ENCODE peak calls at places on chromosomes 13 and 19, in four cellular contexts. One of them, this sample, is unnamed.

GRCh38 chr13:82647540-82647939 is 1234.7 kb downstream of the SLITRK1 start:
- DNase-seq in GM12878: no peak
- DNase-seq in K562: no peak
- DNase-seq in HepG2: no peak
- DNase-seq in this sample: no peak

GRCh38 chr19:49515767-49516166 is 3.3 kb downstream of the FCGRT start:
- DNase-seq in GM12878: no peak
- DNase-seq in K562: no peak
- DNase-seq in HepG2: no peak
- DNase-seq in this sample: peak

GRCh38 chr13:113765241-113765910 is 6.3 kb downstream of the TMEM255B start:
- DNase-seq in GM12878: no peak
- DNase-seq in K562: peak
- DNase-seq in HepG2: no peak
- DNase-seq in this sample: no peak

GRCh38 chr19:49887653-49888477 is 8.8 kb downstream of the IL4I1 start:
- DNase-seq in GM12878: no peak
- DNase-seq in K562: no peak
- DNase-seq in HepG2: no peak
- DNase-seq in this sample: no peak

GRCh38 chr13:29383476-29383875 is 212.0 kb downstream of the SLC7A1 start:
- DNase-seq in GM12878: no peak
- DNase-seq in K562: no peak
- DNase-seq in HepG2: no peak
- DNase-seq in this sample: no peak

GRCh38 chr13:38636756-38637155 is 50.1 kb upstream of the FREM2 start:
- DNase-seq in GM12878: no peak
- DNase-seq in K562: no peak
- DNase-seq in HepG2: no peak
- DNase-seq in this sample: no peak

GRCh38 chr19:49712397-49712859 is 21.5 kb downstream of the CPT1C start:
- DNase-seq in GM12878: no peak
- DNase-seq in K562: peak
- DNase-seq in HepG2: peak
- DNase-seq in this sample: no peak

GRCh38 chr19:4302238-4302630 is at the start of gene TMIGD2:
- DNase-seq in GM12878: no peak
- DNase-seq in K562: no peak
- DNase-seq in HepG2: no peak
- DNase-seq in this sample: no peak

GRCh38 chr19:40265055-40265762 is 19.9 kb downstream of the AKT2 start:
- DNase-seq in GM12878: no peak
- DNase-seq in K562: no peak
- DNase-seq in HepG2: no peak
- DNase-seq in this sample: no peak
- TF ChIP-seq MYC in GM12878: no peak
- TF ChIP-seq MYC in K562: no peak
- TF ChIP-seq MYC in HepG2: no peak
- TF ChIP-seq MYC in this sample: no peak

DNA sequence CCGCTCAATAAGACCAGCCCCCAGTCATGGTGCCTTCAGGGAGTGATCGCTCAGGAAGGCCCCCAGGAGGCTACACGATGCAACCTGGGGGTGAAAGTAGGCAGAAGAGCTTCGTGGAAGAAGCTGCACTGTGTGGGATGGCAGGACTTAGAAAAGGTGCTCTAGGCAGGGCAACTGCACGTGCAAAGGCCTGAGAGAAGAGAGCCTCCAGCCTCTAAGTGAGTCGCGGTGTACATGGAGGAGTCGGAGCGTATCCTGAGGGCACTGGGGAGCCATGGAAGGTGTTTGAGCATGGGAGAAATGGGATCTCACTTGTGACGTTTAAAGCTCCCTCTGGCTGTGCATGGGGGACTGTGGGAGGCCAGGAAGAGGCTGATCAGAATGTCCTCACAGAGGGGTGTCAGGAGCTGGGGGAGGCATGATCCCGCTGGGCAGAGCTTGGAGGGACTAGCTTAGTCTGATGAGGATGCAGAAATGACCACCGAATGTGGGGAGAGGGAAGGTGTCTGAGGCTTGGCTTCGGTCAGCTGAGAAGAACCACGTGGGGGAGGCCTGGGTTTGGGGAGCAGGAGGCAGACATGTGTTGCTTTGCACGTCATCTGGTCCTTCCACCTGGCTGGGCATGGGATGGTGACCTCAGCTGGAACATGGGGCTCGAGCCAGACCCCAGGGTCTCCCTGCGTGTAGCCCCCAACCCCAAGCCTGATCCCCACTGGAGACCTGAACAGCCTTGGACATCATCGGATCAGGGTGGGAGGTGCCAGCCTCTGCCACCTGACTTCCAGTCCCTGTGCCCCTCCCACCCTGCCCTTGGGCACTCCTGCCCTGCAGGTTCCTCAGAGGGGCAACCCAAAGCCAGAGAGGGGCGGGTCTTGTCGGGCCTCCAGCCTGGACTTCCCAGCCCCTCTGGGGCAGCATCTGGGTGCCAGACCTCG is 1.1 kb downstream of the APC2 start:
- DNase-seq in GM12878: no peak
- DNase-seq in K562: no peak
- DNase-seq in HepG2: no peak
- DNase-seq in this sample: no peak
- TF ChIP-seq EZH2 in GM12878: no peak
- TF ChIP-seq EZH2 in K562: no peak
- TF ChIP-seq EZH2 in HepG2: peak
- TF ChIP-seq EZH2 in this sample: peak

DNA sequence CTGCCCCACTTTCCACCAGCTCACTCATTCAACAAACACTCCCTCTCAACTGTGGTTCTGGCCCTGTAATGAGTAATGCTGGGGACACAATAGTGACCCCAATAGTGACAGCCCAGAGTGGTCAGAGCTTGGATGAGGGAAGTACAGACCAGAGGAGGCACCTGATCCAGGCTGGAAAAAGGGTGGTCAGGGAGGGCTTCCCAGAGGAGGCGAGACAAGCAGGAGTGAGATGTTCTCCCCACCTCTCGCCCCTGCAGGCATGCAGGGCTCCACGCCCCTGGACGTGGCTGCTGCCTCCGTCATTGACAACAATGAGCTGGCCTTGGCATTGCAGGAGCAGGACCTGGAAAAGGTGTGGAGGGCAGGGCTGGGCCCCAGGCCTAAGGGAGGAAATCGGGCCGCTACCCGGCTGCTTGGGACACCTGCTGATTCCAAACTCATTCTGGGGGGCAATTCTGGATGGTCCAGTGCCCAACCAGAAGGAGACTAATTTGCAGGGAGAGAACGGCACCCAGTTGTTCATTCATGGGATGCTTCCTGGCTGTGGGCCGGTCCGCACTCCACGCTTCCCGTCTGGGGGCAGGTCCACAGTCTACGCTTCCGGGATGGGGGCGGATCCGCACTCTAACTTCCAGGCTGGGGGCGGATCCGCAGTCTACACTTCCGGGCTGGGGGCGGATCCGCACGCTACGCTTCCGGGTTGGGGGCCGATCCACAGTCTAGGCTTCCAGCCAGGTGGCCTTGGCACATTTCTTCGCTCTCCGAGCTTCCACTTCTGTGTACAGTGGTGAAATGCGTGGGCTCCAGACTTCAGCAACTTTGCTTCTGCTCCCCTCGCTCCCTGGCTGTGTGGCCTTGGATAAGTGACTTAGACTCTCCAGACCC is 63.4 kb downstream of the RYR1 start:
- DNase-seq in GM12878: no peak
- DNase-seq in K562: no peak
- DNase-seq in HepG2: no peak
- DNase-seq in this sample: no peak
- TF ChIP-seq POLR2AphosphoS5 in GM12878: no peak
- TF ChIP-seq POLR2AphosphoS5 in K562: no peak
- TF ChIP-seq POLR2AphosphoS5 in HepG2: no peak
- TF ChIP-seq POLR2AphosphoS5 in this sample: no peak

DNA sequence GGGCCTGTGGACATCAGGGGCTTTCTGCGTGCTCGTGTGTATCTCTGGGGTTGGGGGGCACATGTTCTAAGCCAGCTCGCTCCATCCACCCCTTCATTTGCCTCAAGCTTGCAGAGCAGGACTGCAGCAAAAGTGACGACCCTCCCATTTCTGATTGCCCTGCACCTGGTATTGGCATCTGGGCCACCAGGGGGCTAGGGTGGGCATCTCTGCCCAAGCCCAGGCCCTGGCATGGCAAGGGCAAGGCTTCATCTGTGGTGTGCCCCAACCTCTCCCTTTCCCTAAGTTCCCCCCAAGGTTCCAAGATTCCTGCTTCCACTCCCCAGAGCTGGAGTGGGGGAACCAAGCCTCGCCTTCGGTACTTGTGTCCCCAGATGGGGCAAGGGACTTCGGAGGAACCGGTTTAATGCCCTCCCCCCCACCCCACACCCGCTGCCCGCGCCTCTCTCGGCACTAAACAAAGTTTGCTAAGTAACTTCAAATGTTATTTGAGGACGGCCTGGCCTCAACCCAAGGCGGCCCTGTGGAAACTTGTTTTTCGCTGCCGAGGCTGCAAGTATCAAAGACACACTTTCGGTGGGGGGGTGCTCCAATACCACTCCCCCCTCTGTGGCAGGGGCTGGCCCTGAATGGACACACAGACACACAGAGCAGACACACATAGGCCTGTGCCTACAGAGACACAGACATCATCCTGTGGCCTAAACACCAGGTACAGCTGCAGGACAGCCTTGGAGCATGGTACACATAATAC is 12.2 kb downstream of the NFIX start:
- DNase-seq in GM12878: no peak
- DNase-seq in K562: no peak
- DNase-seq in HepG2: no peak
- DNase-seq in this sample: no peak
- TF ChIP-seq MYC in GM12878: no peak
- TF ChIP-seq MYC in K562: no peak
- TF ChIP-seq MYC in HepG2: no peak
- TF ChIP-seq MYC in this sample: no peak

GRCh38 chr19:53285087-53285486 is 17.6 kb upstream of the VN1R4 start:
- DNase-seq in GM12878: no peak
- DNase-seq in K562: no peak
- DNase-seq in HepG2: no peak
- DNase-seq in this sample: no peak
- TF ChIP-seq EZH2 in GM12878: no peak
- TF ChIP-seq EZH2 in K562: no peak
- TF ChIP-seq EZH2 in HepG2: no peak
- TF ChIP-seq EZH2 in this sample: no peak

GRCh38 chr19:31905980-31906948 is 439.1 kb upstream of the ZNF507 start:
- DNase-seq in GM12878: no peak
- DNase-seq in K562: no peak
- DNase-seq in HepG2: no peak
- DNase-seq in this sample: no peak
- TF ChIP-seq POLR2AphosphoS5 in GM12878: no peak
- TF ChIP-seq POLR2AphosphoS5 in K562: no peak
- TF ChIP-seq POLR2AphosphoS5 in HepG2: no peak
- TF ChIP-seq POLR2AphosphoS5 in this sample: no peak

DNA sequence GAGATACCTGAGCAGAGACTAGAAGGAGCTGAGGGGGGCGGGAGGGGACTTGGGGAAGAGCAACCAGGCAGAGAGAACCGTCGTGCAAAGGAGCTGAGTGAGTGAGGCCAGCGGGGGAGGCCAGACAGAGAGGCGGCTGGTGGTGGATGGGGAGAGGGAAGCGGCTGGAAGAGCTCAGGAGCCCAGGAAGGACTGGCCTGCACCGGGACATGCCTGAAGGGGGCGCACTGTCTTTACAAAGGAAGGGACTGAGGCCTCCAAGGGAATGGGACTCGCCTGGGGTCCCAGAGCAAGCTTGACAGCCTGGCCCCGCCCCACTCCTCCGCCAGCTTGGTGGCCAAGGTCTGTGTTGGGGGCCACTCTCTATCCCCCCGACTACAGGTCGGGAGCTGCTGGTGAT is 14.9 kb downstream of the ONECUT3 start:
- DNase-seq in GM12878: no peak
- DNase-seq in K562: peak
- DNase-seq in HepG2: peak
- DNase-seq in this sample: no peak
- TF ChIP-seq MYC in GM12878: no peak
- TF ChIP-seq MYC in K562: no peak
- TF ChIP-seq MYC in HepG2: no peak
- TF ChIP-seq MYC in this sample: no peak

GRCh38 chr13:27962982-27963381 is 6.1 kb downstream of the CDX2 start:
- DNase-seq in GM12878: no peak
- DNase-seq in K562: no peak
- DNase-seq in HepG2: no peak
- DNase-seq in this sample: no peak

GRCh38 chr13:27959976-27960361 is 9.1 kb downstream of the CDX2 start:
- DNase-seq in GM12878: no peak
- DNase-seq in K562: no peak
- DNase-seq in HepG2: no peak
- DNase-seq in this sample: no peak

GRCh38 chr13:27960362-27961226 is 8.5 kb downstream of the CDX2 start:
- DNase-seq in GM12878: no peak
- DNase-seq in K562: peak
- DNase-seq in HepG2: peak
- DNase-seq in this sample: no peak

GRCh38 chr13:27962128-27962841 is 6.8 kb downstream of the CDX2 start:
- DNase-seq in GM12878: no peak
- DNase-seq in K562: no peak
- DNase-seq in HepG2: peak
- DNase-seq in this sample: no peak

DNA sequence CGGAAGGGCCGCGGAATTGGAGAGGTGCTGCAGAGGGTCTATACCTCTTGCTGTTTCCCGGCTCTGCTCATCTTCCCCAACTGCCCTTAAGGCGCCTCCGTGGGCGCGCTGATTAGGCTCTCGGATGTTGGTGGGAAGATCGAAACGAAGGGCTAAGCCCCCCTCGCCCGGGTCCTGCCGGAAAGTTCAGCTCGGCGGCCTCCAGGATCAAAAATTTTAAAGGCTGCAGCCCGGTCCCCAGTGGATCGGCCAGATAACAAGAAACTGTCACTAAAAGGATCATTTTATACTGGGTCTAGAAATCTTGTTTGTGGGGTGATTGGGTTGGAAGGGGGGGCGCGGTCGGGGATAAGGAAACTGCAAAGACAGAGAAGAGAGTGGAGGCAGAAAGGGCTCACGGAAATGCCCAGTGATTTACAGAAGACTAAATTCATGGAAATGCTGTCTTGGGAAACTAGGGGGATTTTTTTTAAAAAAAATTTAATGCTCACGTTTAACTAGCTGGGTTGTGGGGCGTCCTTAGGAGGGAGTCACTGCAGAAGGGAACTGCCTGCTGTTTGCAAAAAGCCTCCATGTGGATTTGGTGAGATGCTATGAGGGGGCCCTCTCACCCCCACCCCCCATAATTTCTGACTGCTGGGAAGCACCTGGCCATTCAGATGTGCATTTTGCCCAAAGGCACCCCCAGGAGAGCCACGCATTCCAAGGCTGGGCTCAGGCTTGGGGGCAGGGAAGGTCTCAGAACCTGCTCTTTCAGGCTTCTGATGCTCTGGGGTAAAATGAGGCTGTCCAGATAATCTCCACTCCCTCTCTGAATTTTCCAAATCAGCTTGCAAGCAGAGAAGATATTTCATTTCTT is 7.7 kb downstream of the CDX2 start:
- DNase-seq in GM12878: no peak
- DNase-seq in K562: no peak
- DNase-seq in HepG2: peak
- DNase-seq in this sample: no peak
- TF ChIP-seq EZH2 in GM12878: no peak
- TF ChIP-seq EZH2 in K562: no peak
- TF ChIP-seq EZH2 in HepG2: no peak
- TF ChIP-seq EZH2 in this sample: no peak